ENCODE peak calls at places on chromosomes 4 and X, in seven cellular contexts. Z is OCI-LY7, T is mesothelial cell of epicardium, B is left ventricle myocardium inferior, H is left lung, Y is upper lobe of left lung, J is neural progenitor cell. X is an unnamed sample.

GRCh38 chr4:105092768-105093167 is 53.9 kb upstream of the TET2 start:
- DNase-seq in Z (no peak), T (no peak), J (no peak), Y (no peak), B (no peak), H (no peak), X (no peak)

GRCh38 chr4:152577708-152578421 is 42.0 kb upstream of the FBXW7 start:
- DNase-seq in Y (no peak), T (no peak), H (no peak), B (no peak), Z (peak), J (no peak), X (no peak)

GRCh38 chr4:2836391-2836859 is 7.2 kb upstream of the ADD1 start:
- DNase-seq in J (no peak), H (peak), B (peak), Z (no peak), Y (no peak), T (no peak), X (no peak)

GRCh38 chr4:130419576-130419975 is 1323.6 kb downstream of the C4orf33 start:
- DNase-seq in T (no peak), B (no peak), H (no peak), J (no peak), Z (no peak), Y (no peak), X (no peak)

GRCh38 chr4:41531561-41532245 is 6.3 kb upstream of the LIMCH1 start:
- DNase-seq in B (no peak), T (no peak), Z (no peak), H (no peak), J (no peak), Y (no peak), X (no peak)

GRCh38 chr4:1209821-1210220 is 37.4 kb upstream of the SPON2 start:
- DNase-seq in Z (no peak), T (no peak), B (peak), Y (peak), H (peak), J (no peak), X (no peak)

GRCh38 chrX:47706575-47706974 is 47.6 kb upstream of the UXT start:
- DNase-seq in Z (no peak), B (no peak), J (no peak), T (no peak), Y (no peak), H (no peak), X (no peak)

GRCh38 chr4:167000141-167000852 is 234.0 kb downstream of the SPOCK3 start:
- DNase-seq in T (no peak), B (no peak), Z (no peak), J (no peak), H (no peak), Y (no peak), X (no peak)

GRCh38 chr4:37447886-37448285 is 203.3 kb downstream of the NWD2 start:
- DNase-seq in J (no peak), Z (no peak), B (no peak), Y (no peak), T (no peak), H (no peak), X (no peak)

GRCh38 chrX:3712080-3712869 is 1.2 kb downstream of the PRKX start:
- DNase-seq in B (no peak), Y (peak), J (peak), T (peak), H (peak), Z (peak), X (no peak)

GRCh38 chrX:17375631-17376380 is 806 bp downstream of the NHS start:
- DNase-seq in Z (no peak), H (peak), J (peak), B (peak), T (peak), Y (no peak), X (peak)

GRCh38 chr4:1326751-1327525 is 20.1 kb upstream of the UVSSA start:
- DNase-seq in Z (no peak), H (no peak), J (no peak), T (no peak), Y (no peak), B (no peak), X (no peak)

GRCh38 chrX:14936561-14936960 is 63.3 kb downstream of the MOSPD2 start:
- DNase-seq in H (no peak), Y (no peak), T (no peak), Z (no peak), B (no peak), J (no peak), X (peak)

GRCh38 chr4:8033776-8034528 is 94.3 kb upstream of the AFAP1 start:
- DNase-seq in J (no peak), Y (no peak), H (no peak), Z (no peak), T (no peak), B (no peak), X (no peak)

GRCh38 chrX:14015941-14016340 is 13.8 kb downstream of the GEMIN8 start:
- DNase-seq in Y (no peak), Z (no peak), H (no peak), B (no peak), J (no peak), T (no peak), X (no peak)

GRCh38 chr4:173448919-173449641 is 50.2 kb upstream of the SCRG1 start:
- DNase-seq in B (peak), J (no peak), Y (no peak), T (no peak), Z (no peak), H (no peak), X (peak)

GRCh38 chr4:181043486-181043885 is 1199.7 kb upstream of the TENM3 start:
- DNase-seq in B (no peak), Z (no peak), T (no peak), H (no peak), Y (no peak), J (no peak), X (no peak)

GRCh38 chr4:122469457-122469856 is 12.9 kb upstream of the IL2 start:
- DNase-seq in Z (no peak), T (no peak), H (no peak), Y (no peak), J (no peak), B (no peak), X (no peak)

GRCh38 chr4:60619531-60620305 is 580.4 kb upstream of the ADGRL3 start:
- DNase-seq in T (no peak), J (no peak), B (no peak), Y (no peak), Z (no peak), H (no peak), X (no peak)

GRCh38 chr4:74223801-74224200 is 65.9 kb downstream of the MTHFD2L start:
- DNase-seq in J (no peak), T (no peak), H (no peak), Y (no peak), B (no peak), Z (no peak), X (no peak)

GRCh38 chrX:25810202-25810601 is 327.9 kb upstream of the MAGEB18 start:
- DNase-seq in J (no peak), Z (no peak), Y (no peak), T (no peak), H (no peak), B (no peak), X (no peak)

GRCh38 chr4:30754021-30754420 is 33.9 kb downstream of the PCDH7 start:
- DNase-seq in T (no peak), H (no peak), Y (no peak), Z (no peak), J (no peak), B (no peak), X (no peak)

GRCh38 chr4:171928336-171928735 is 115.1 kb downstream of the GALNTL6 start:
- DNase-seq in H (no peak), B (no peak), Z (no peak), T (no peak), J (no peak), Y (no peak), X (no peak)

GRCh38 chr4:151165205-151166000 is 66.0 kb downstream of the RPS3A start:
- DNase-seq in B (no peak), Z (no peak), H (no peak), Y (no peak), J (no peak), T (no peak), X (no peak)

GRCh38 chrX:49272426-49272825 is 2.8 kb downstream of the PPP1R3F start:
- DNase-seq in J (no peak), H (no peak), T (no peak), B (no peak), Z (peak), Y (no peak), X (no peak)

GRCh38 chr4:105345358-105345757 is 128.5 kb downstream of the PPA2 start:
- DNase-seq in H (no peak), J (no peak), T (no peak), Z (no peak), Y (no peak), B (no peak), X (no peak)

GRCh38 chr4:79178770-79179169 is 147.1 kb downstream of the NAA11 start:
- DNase-seq in J (no peak), T (no peak), B (peak), H (no peak), Z (no peak), Y (no peak), X (no peak)

GRCh38 chr4:17502764-17503163 is 9.1 kb downstream of the QDPR start:
- DNase-seq in B (no peak), J (no peak), H (no peak), T (no peak), Y (no peak), Z (no peak), X (no peak)

GRCh38 chrX:73850124-73851013 is 287.4 kb downstream of the CHIC1 start:
- DNase-seq in Y (peak), Z (no peak), B (no peak), J (peak), T (no peak), H (peak), X (peak)

GRCh38 chr4:2413821-2414610 is 4.4 kb downstream of the ZFYVE28 start:
- DNase-seq in Y (no peak), T (no peak), B (no peak), J (peak), H (no peak), Z (no peak), X (no peak)

GRCh38 chrX:14528629-14529287 is 578 bp upstream of the GLRA2 start:
- DNase-seq in J (peak), T (peak), B (peak), Y (no peak), Z (peak), H (peak), X (peak)

GRCh38 chr4:8607603-8608481 is 15.3 kb downstream of the CPZ start:
- DNase-seq in Y (no peak), Z (peak), T (peak), H (no peak), J (peak), B (no peak), X (peak)

GRCh38 chr4:121462660-121463261 is 81.9 kb upstream of the QRFPR start:
- DNase-seq in B (no peak), Z (peak), J (peak), Y (peak), H (no peak), T (no peak), X (peak)

GRCh38 chrX:119983494-119983893 is 39.9 kb upstream of the NKAP start:
- DNase-seq in T (no peak), B (no peak), J (no peak), Y (no peak), H (no peak), Z (no peak), X (no peak)

GRCh38 chrX:4670606-4671005 is 957.2 kb upstream of the PRKX start:
- DNase-seq in T (no peak), B (no peak), J (no peak), Y (no peak), Z (no peak), H (no peak), X (no peak)

GRCh38 chr4:170030121-170030520 is 3.9 kb upstream of the MFAP3L start:
- DNase-seq in J (no peak), B (no peak), H (no peak), T (no peak), Y (no peak), Z (no peak), X (no peak)

GRCh38 chr4:22129454-22130075 is 181.0 kb upstream of the KCNIP4 start:
- DNase-seq in Z (no peak), B (no peak), H (no peak), T (no peak), J (peak), Y (no peak), X (no peak)

GRCh38 chr4:186621959-186622553 is 66.7 kb upstream of the MTNR1A start:
- DNase-seq in Y (no peak), B (no peak), T (no peak), Z (no peak), J (no peak), H (no peak), X (no peak)
- TF ChIP-seq CTCF in Y (no peak), B (peak), T (no peak), Z (no peak), J (no peak), H (no peak), X (no peak)

DNA sequence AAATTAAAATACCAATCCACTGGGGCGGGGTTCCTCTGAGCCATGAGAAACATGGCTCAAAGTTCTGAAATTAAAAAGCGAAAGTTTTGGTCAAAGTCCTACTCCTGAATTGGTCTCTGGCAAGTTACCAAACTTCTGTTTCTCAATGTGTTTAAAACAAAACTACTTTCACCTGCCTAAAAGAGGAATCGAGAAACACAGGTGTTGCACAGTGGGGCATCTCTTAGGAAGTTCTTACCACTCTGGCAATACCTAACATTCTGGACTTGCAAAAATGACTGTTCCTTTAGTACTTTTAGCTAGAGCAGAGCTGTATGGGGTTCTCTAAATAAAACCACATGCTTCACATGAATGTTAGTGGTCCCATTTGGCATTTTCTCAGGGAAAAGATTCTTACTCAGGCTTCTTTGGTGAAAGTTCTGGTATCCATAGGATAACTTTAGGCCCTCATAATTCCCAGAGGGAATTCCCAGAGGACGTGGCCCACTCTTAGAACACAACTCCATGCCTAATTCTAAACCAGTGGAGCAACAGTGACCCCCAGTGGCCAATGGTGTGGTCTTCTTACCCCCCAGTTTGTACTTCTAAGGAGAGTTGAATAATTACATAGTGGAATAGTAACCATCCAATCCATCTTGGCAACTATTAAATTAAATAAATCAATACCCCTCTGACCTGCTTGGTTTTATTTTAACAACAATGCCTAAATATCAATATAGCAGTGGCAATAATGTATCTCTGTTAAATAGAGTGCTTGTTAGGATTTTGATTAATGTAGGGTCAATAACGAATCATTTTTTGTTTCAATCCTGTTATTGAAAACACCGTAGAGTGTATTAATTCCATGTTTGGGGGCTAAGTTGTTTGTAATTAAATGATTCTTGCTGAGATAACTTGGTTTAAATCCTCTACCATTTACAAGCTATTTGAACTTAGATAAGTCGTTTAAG is 21.9 kb downstream of the BMP3 start:
- DNase-seq in B (no peak), T (peak), Y (peak), Z (peak), H (peak), J (peak), X (no peak)
- TF ChIP-seq CTCF in B (peak), T (peak), Y (peak), Z (peak), H (peak), J (peak), X (peak)

GRCh38 chrX:82648062-82648461 is 860.0 kb upstream of the POU3F4 start:
- DNase-seq in J (no peak), Z (no peak), T (no peak), Y (no peak), B (no peak), H (no peak), X (no peak)
- TF ChIP-seq CTCF in J (peak), Z (no peak), T (no peak), Y (no peak), B (no peak), H (no peak), X (no peak)

GRCh38 chr4:45741897-45742296 is 382.0 kb downstream of the GABRG1 start:
- DNase-seq in J (peak), Z (no peak), T (no peak), B (no peak), H (no peak), Y (no peak), X (no peak)
- TF ChIP-seq CTCF in J (no peak), Z (no peak), T (no peak), B (peak), H (no peak), Y (no peak), X (no peak)

DNA sequence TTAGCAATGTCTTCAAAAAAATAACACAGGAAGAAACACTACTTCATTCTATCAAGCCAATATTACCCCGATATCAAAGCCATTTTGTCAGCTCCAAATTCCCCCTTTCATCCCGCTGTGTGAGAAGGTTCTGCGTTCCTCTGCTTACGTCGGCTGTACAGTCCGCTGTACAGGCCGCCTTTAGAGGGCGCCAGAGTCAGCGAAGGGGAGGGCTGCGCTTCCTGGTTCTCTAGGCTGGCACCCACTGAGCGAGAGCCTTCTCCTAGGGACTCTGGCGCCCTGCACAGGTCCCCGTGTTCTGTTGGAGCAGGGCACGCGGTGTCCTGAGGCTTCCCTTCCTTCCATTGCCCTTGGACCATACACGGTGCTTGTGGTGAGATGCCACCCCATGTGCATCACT is 25.3 kb upstream of the CT45A1 start:
- DNase-seq in Y (no peak), J (peak), B (no peak), H (no peak), Z (no peak), T (no peak), X (no peak)
- TF ChIP-seq CTCF in Y (no peak), J (peak), B (peak), H (no peak), Z (peak), T (no peak), X (peak)

DNA sequence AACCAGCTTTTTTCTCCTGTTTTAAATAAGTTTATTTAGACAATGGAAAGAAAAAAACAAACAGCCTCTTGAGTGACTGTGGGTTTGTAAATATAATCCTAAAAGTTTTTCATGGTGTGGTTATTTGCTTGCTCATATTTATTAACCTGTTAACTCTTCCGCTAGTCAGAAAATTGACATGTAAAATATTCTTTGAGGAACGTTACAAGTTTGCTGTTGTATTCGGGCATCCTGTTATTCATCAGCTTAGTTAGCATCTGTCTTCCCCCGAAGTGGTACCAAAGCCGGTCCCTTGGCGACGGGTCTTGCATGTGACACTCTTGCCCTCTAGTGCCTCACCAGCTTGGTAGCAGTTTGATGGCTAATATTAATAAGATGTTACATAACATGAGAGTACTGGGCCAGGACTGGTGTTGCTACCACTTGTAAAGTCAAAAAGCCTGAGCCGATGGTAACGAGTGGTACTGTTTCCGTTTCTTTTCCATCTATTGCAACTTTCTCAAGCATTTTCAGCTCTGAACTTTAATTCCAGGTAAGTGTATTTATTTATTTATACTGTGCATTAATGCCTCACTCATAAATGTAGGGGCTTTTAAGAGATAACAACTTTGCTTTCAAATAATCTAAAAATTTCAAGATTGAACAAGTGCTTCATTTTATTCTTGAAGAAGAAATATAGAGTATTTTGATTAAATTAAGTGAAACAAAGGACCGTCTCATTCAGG is at the start of gene NDST3:
- DNase-seq in J (peak), H (peak), B (no peak), Z (no peak), Y (peak), T (peak), X (peak)
- TF ChIP-seq CTCF in J (peak), H (no peak), B (peak), Z (peak), Y (peak), T (no peak), X (no peak)

DNA sequence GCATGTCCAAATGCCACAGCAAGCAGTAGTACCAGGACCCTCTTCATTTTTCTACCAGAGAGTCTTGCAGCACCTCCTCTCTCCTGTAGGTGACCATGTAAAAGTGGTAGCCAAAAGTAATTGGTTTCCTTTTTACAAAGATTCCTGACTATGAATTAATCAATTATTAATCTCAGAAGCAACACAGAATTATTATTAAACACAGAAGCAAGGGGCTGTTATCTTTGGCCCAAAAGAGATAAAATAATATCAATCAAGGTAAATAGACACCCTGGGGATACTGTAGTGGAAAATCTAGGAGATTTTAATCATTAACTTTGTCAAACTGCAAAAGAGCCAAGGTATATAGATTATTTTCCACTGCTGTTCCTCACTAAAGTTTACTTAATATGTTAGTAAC is at the start of gene GC:
- DNase-seq in T (no peak), J (no peak), Y (no peak), H (no peak), B (no peak), Z (no peak), X (no peak)
- TF ChIP-seq CTCF in T (no peak), J (peak), Y (no peak), H (no peak), B (no peak), Z (no peak), X (no peak)